ENCODE peak calls at places on chromosomes 12 and 14, in eight cellular contexts. One of them, this sample, is unnamed.

GRCh38 chr12:114726092-114726710 is 42.2 kb upstream of the TBX3 start:
- DNase-seq in activated gamma-delta T cell: no peak
- DNase-seq in nucleus accumbens: no peak
- DNase-seq in stomach: no peak
- DNase-seq in left lobe of liver: no peak
- DNase-seq in GM12878: no peak
- DNase-seq in T-helper 1 cell: no peak
- DNase-seq in cerebellar cortex: no peak
- DNase-seq in this sample: no peak

GRCh38 chr14:61564623-61565091 is 130.7 kb upstream of the HIF1A start:
- DNase-seq in nucleus accumbens: no peak
- DNase-seq in T-helper 1 cell: no peak
- DNase-seq in cerebellar cortex: no peak
- DNase-seq in left lobe of liver: no peak
- DNase-seq in GM12878: no peak
- DNase-seq in stomach: no peak
- DNase-seq in activated gamma-delta T cell: no peak
- DNase-seq in this sample: no peak

GRCh38 chr14:42469637-42470426 is 863.2 kb downstream of the LRFN5 start:
- DNase-seq in stomach: no peak
- DNase-seq in activated gamma-delta T cell: no peak
- DNase-seq in cerebellar cortex: no peak
- DNase-seq in T-helper 1 cell: no peak
- DNase-seq in nucleus accumbens: no peak
- DNase-seq in left lobe of liver: no peak
- DNase-seq in GM12878: peak
- DNase-seq in this sample: no peak

GRCh38 chr12:17076335-17076734 is 470.4 kb upstream of the LMO3 start:
- DNase-seq in activated gamma-delta T cell: no peak
- DNase-seq in stomach: no peak
- DNase-seq in left lobe of liver: no peak
- DNase-seq in GM12878: no peak
- DNase-seq in nucleus accumbens: no peak
- DNase-seq in cerebellar cortex: no peak
- DNase-seq in T-helper 1 cell: no peak
- DNase-seq in this sample: no peak

GRCh38 chr12:106581543-106582263 is 1.1 kb upstream of the RFX4 start:
- DNase-seq in GM12878: no peak
- DNase-seq in nucleus accumbens: no peak
- DNase-seq in stomach: no peak
- DNase-seq in left lobe of liver: no peak
- DNase-seq in cerebellar cortex: no peak
- DNase-seq in activated gamma-delta T cell: no peak
- DNase-seq in T-helper 1 cell: no peak
- DNase-seq in this sample: no peak

GRCh38 chr12:46585854-46586621 is 213.5 kb upstream of the SLC38A2 start:
- DNase-seq in stomach: peak
- DNase-seq in nucleus accumbens: no peak
- DNase-seq in activated gamma-delta T cell: no peak
- DNase-seq in T-helper 1 cell: peak
- DNase-seq in cerebellar cortex: no peak
- DNase-seq in left lobe of liver: no peak
- DNase-seq in GM12878: no peak
- DNase-seq in this sample: no peak

GRCh38 chr12:95318071-95318545 is 100.5 kb downstream of the VEZT start:
- DNase-seq in stomach: no peak
- DNase-seq in GM12878: no peak
- DNase-seq in activated gamma-delta T cell: no peak
- DNase-seq in T-helper 1 cell: no peak
- DNase-seq in cerebellar cortex: no peak
- DNase-seq in left lobe of liver: no peak
- DNase-seq in nucleus accumbens: no peak
- DNase-seq in this sample: no peak

GRCh38 chr14:99270491-99271287 is 1.3 kb downstream of the BCL11B start:
- DNase-seq in T-helper 1 cell: peak
- DNase-seq in activated gamma-delta T cell: peak
- DNase-seq in cerebellar cortex: no peak
- DNase-seq in stomach: no peak
- DNase-seq in GM12878: no peak
- DNase-seq in nucleus accumbens: no peak
- DNase-seq in left lobe of liver: no peak
- DNase-seq in this sample: no peak

GRCh38 chr12:130870442-130871285 is 1.2 kb upstream of the RAN start:
- DNase-seq in nucleus accumbens: peak
- DNase-seq in T-helper 1 cell: peak
- DNase-seq in left lobe of liver: peak
- DNase-seq in activated gamma-delta T cell: peak
- DNase-seq in GM12878: peak
- DNase-seq in stomach: peak
- DNase-seq in cerebellar cortex: peak
- DNase-seq in this sample: no peak

GRCh38 chr14:95039259-95039992 is 117.9 kb downstream of the DICER1 start:
- DNase-seq in T-helper 1 cell: no peak
- DNase-seq in nucleus accumbens: no peak
- DNase-seq in left lobe of liver: peak
- DNase-seq in GM12878: no peak
- DNase-seq in stomach: peak
- DNase-seq in cerebellar cortex: no peak
- DNase-seq in activated gamma-delta T cell: no peak
- DNase-seq in this sample: peak

GRCh38 chr12:103672401-103673119 is 85.5 kb downstream of the STAB2 start:
- DNase-seq in left lobe of liver: no peak
- DNase-seq in GM12878: no peak
- DNase-seq in cerebellar cortex: no peak
- DNase-seq in activated gamma-delta T cell: no peak
- DNase-seq in stomach: no peak
- DNase-seq in nucleus accumbens: no peak
- DNase-seq in T-helper 1 cell: no peak
- DNase-seq in this sample: no peak

GRCh38 chr12:65631621-65632111 is 192.6 kb upstream of the HMGA2 start:
- DNase-seq in cerebellar cortex: no peak
- DNase-seq in activated gamma-delta T cell: no peak
- DNase-seq in T-helper 1 cell: no peak
- DNase-seq in GM12878: no peak
- DNase-seq in nucleus accumbens: no peak
- DNase-seq in stomach: no peak
- DNase-seq in left lobe of liver: no peak
- DNase-seq in this sample: no peak

GRCh38 chr12:49327887-49328286 is 4.8 kb downstream of the TROAP start:
- DNase-seq in T-helper 1 cell: no peak
- DNase-seq in left lobe of liver: no peak
- DNase-seq in nucleus accumbens: no peak
- DNase-seq in GM12878: no peak
- DNase-seq in stomach: no peak
- DNase-seq in activated gamma-delta T cell: no peak
- DNase-seq in cerebellar cortex: no peak
- DNase-seq in this sample: no peak

GRCh38 chr14:51157012-51157411 is 62.1 kb upstream of the TRIM9 start:
- DNase-seq in cerebellar cortex: peak
- DNase-seq in activated gamma-delta T cell: no peak
- DNase-seq in GM12878: no peak
- DNase-seq in stomach: no peak
- DNase-seq in T-helper 1 cell: no peak
- DNase-seq in left lobe of liver: no peak
- DNase-seq in nucleus accumbens: no peak
- DNase-seq in this sample: no peak

GRCh38 chr14:57736391-57736790 is 129.5 kb downstream of the SLC35F4 start:
- DNase-seq in T-helper 1 cell: no peak
- DNase-seq in stomach: no peak
- DNase-seq in cerebellar cortex: no peak
- DNase-seq in left lobe of liver: no peak
- DNase-seq in nucleus accumbens: no peak
- DNase-seq in activated gamma-delta T cell: no peak
- DNase-seq in GM12878: no peak
- DNase-seq in this sample: no peak

GRCh38 chr14:23130875-23131274 is 11.8 kb upstream of the CEBPE start:
- DNase-seq in T-helper 1 cell: no peak
- DNase-seq in GM12878: no peak
- DNase-seq in nucleus accumbens: no peak
- DNase-seq in stomach: no peak
- DNase-seq in left lobe of liver: no peak
- DNase-seq in cerebellar cortex: no peak
- DNase-seq in activated gamma-delta T cell: no peak
- DNase-seq in this sample: no peak

GRCh38 chr14:105974902-105975301 is 448.5 kb downstream of the TMEM121 start:
- DNase-seq in T-helper 1 cell: peak
- DNase-seq in stomach: no peak
- DNase-seq in left lobe of liver: no peak
- DNase-seq in activated gamma-delta T cell: no peak
- DNase-seq in cerebellar cortex: peak
- DNase-seq in GM12878: no peak
- DNase-seq in nucleus accumbens: no peak
- DNase-seq in this sample: no peak

GRCh38 chr12:6097384-6097783 is 27.1 kb downstream of the VWF start:
- DNase-seq in T-helper 1 cell: no peak
- DNase-seq in nucleus accumbens: no peak
- DNase-seq in stomach: no peak
- DNase-seq in left lobe of liver: no peak
- DNase-seq in activated gamma-delta T cell: no peak
- DNase-seq in GM12878: no peak
- DNase-seq in cerebellar cortex: no peak
- DNase-seq in this sample: no peak

GRCh38 chr14:39303100-39303499 is 69.4 kb downstream of the MIA2 start:
- DNase-seq in left lobe of liver: no peak
- DNase-seq in T-helper 1 cell: no peak
- DNase-seq in cerebellar cortex: no peak
- DNase-seq in nucleus accumbens: no peak
- DNase-seq in GM12878: no peak
- DNase-seq in activated gamma-delta T cell: no peak
- DNase-seq in stomach: no peak
- DNase-seq in this sample: no peak

GRCh38 chr12:117875652-117876491 is 92.9 kb downstream of the KSR2 start:
- DNase-seq in GM12878: no peak
- DNase-seq in T-helper 1 cell: peak
- DNase-seq in stomach: no peak
- DNase-seq in nucleus accumbens: peak
- DNase-seq in activated gamma-delta T cell: no peak
- DNase-seq in cerebellar cortex: peak
- DNase-seq in left lobe of liver: no peak
- DNase-seq in this sample: no peak

GRCh38 chr12:64722835-64723234 is 36.4 kb downstream of the GNS start:
- DNase-seq in nucleus accumbens: no peak
- DNase-seq in stomach: no peak
- DNase-seq in GM12878: no peak
- DNase-seq in cerebellar cortex: no peak
- DNase-seq in T-helper 1 cell: no peak
- DNase-seq in activated gamma-delta T cell: no peak
- DNase-seq in left lobe of liver: no peak
- DNase-seq in this sample: no peak

GRCh38 chr12:65430571-65431306 is 152.3 kb downstream of the MSRB3 start:
- DNase-seq in cerebellar cortex: peak
- DNase-seq in activated gamma-delta T cell: no peak
- DNase-seq in T-helper 1 cell: no peak
- DNase-seq in GM12878: no peak
- DNase-seq in nucleus accumbens: no peak
- DNase-seq in left lobe of liver: no peak
- DNase-seq in stomach: no peak
- DNase-seq in this sample: no peak

GRCh38 chr14:71863049-71863448 is 69.2 kb upstream of the RGS6 start:
- DNase-seq in stomach: no peak
- DNase-seq in T-helper 1 cell: no peak
- DNase-seq in nucleus accumbens: no peak
- DNase-seq in cerebellar cortex: no peak
- DNase-seq in activated gamma-delta T cell: no peak
- DNase-seq in GM12878: no peak
- DNase-seq in left lobe of liver: no peak
- DNase-seq in this sample: no peak

GRCh38 chr12:4133636-4134433 is 139.7 kb upstream of the CCND2 start:
- DNase-seq in left lobe of liver: no peak
- DNase-seq in T-helper 1 cell: no peak
- DNase-seq in activated gamma-delta T cell: no peak
- DNase-seq in GM12878: no peak
- DNase-seq in cerebellar cortex: peak
- DNase-seq in nucleus accumbens: no peak
- DNase-seq in stomach: no peak
- DNase-seq in this sample: peak

GRCh38 chr12:50764116-50764860 is 387 bp downstream of the ATF1 start:
- DNase-seq in left lobe of liver: peak
- DNase-seq in stomach: peak
- DNase-seq in cerebellar cortex: peak
- DNase-seq in activated gamma-delta T cell: peak
- DNase-seq in GM12878: no peak
- DNase-seq in T-helper 1 cell: no peak
- DNase-seq in nucleus accumbens: peak
- DNase-seq in this sample: peak

GRCh38 chr12:11580125-11580751 is 69.2 kb upstream of the ETV6 start:
- DNase-seq in left lobe of liver: no peak
- DNase-seq in stomach: peak
- DNase-seq in nucleus accumbens: no peak
- DNase-seq in cerebellar cortex: no peak
- DNase-seq in T-helper 1 cell: peak
- DNase-seq in GM12878: peak
- DNase-seq in activated gamma-delta T cell: no peak
- DNase-seq in this sample: no peak

GRCh38 chr12:124854637-124855184 is 9.0 kb downstream of the SCARB1 start:
- DNase-seq in T-helper 1 cell: no peak
- DNase-seq in nucleus accumbens: no peak
- DNase-seq in left lobe of liver: no peak
- DNase-seq in activated gamma-delta T cell: no peak
- DNase-seq in stomach: no peak
- DNase-seq in cerebellar cortex: no peak
- DNase-seq in GM12878: no peak
- DNase-seq in this sample: no peak

This sample was measured in osteocyte.